ENCODE peak calls at places on chromosome 17, in seven cellular contexts. F, P, D, A, H, Z and C are unnamed samples.
A peak's percentile ranks its signal among the peaks of the same experiment; 100 is the strongest.

GRCh38 chr17:5694507-5694906 is 110.2 kb upstream of the NLRP1 start:
- DNase-seq in F (no peak), P (peak; percentile 21), D (no peak), A (no peak), H (no peak), Z (no peak), C (no peak)

GRCh38 chr17:9522074-9522473 is 53.5 kb downstream of the STX8 start:
- DNase-seq in F (no peak), P (peak; percentile 17), D (peak; percentile 49), A (no peak), H (no peak), Z (peak; percentile 44), C (peak; percentile 58)

GRCh38 chr17:49715717-49716279 is 8.0 kb upstream of the SLC35B1 start:
- DNase-seq in F (no peak), P (no peak), D (no peak), A (no peak), H (no peak), Z (no peak), C (no peak)

GRCh38 chr17:59527931-59528330 is 37.5 kb upstream of the DHX40 start:
- DNase-seq in F (no peak), P (no peak), D (no peak), A (no peak), H (no peak), Z (no peak), C (no peak)

GRCh38 chr17:63476857-63477470 is at the start of gene ACE:
- DNase-seq in F (no peak), P (peak; percentile 69), D (peak; percentile 94), A (no peak), H (no peak), Z (no peak), C (peak; percentile 64)

GRCh38 chr17:48530208-48530886 is 464 bp downstream of the HOXB1 start:
- DNase-seq in F (no peak), P (no peak), D (no peak), A (no peak), H (no peak), Z (no peak), C (no peak)

GRCh38 chr17:3732171-3732570 is 8.5 kb downstream of the HASPIN start:
- DNase-seq in F (peak; percentile 60), P (peak; percentile 48), D (no peak), A (no peak), H (no peak), Z (peak; percentile 59), C (no peak)

GRCh38 chr17:18187816-18188761 is 4.5 kb downstream of the ALKBH5 start:
- DNase-seq in F (no peak), P (no peak), D (peak; percentile 76), A (no peak), H (no peak), Z (no peak), C (no peak)

GRCh38 chr17:74677558-74678466 is 34.9 kb downstream of the CD300LF start:
- DNase-seq in F (no peak), P (no peak), D (peak; percentile 77), A (no peak), H (no peak), Z (no peak), C (no peak)

GRCh38 chr17:7857724-7858486 is at the start of gene CYB5D1:
- DNase-seq in F (no peak), P (peak; percentile 69), D (peak; percentile 80), A (peak; percentile 94), H (no peak), Z (peak; percentile 90), C (no peak)

GRCh38 chr17:14871921-14872320 is 393.2 kb downstream of the PMP22 start:
- DNase-seq in F (no peak), P (no peak), D (no peak), A (no peak), H (no peak), Z (no peak), C (no peak)

GRCh38 chr17:31587462-31587861 is 196.0 kb downstream of the RAB11FIP4 start:
- DNase-seq in F (no peak), P (no peak), D (no peak), A (no peak), H (no peak), Z (no peak), C (no peak)

GRCh38 chr17:48012151-48012520 is 25.5 kb downstream of the COPZ2 start:
- DNase-seq in F (no peak), P (peak; percentile 78), D (peak; percentile 95), A (no peak), H (no peak), Z (no peak), C (no peak)

GRCh38 chr17:74810699-74811485 is 34.7 kb upstream of the NAT9 start:
- DNase-seq in F (no peak), P (no peak), D (no peak), A (no peak), H (no peak), Z (no peak), C (no peak)

GRCh38 chr17:79583475-79583874 is 27.4 kb downstream of the RBFOX3 start:
- DNase-seq in F (no peak), P (no peak), D (no peak), A (no peak), H (no peak), Z (no peak), C (no peak)

GRCh38 chr17:74521701-74522201 is 9.5 kb downstream of the CD300LB start:
- DNase-seq in F (no peak), P (no peak), D (no peak), A (no peak), H (no peak), Z (no peak), C (no peak)

GRCh38 chr17:75394332-75394918 is 11.1 kb downstream of the GRB2 start:
- DNase-seq in F (no peak), P (no peak), D (peak; percentile 46), A (no peak), H (no peak), Z (no peak), C (no peak)

GRCh38 chr17:55086635-55087058 is 118.1 kb downstream of the STXBP4 start:
- DNase-seq in F (no peak), P (peak; percentile 14), D (no peak), A (peak; percentile 31), H (no peak), Z (no peak), C (no peak)

GRCh38 chr17:37182786-37183185 is 193.0 kb upstream of the C17orf78 start:
- DNase-seq in F (no peak), P (no peak), D (no peak), A (no peak), H (no peak), Z (no peak), C (no peak)

GRCh38 chr17:16934836-16935235 is 37.1 kb downstream of the TNFRSF13B start:
- DNase-seq in F (no peak), P (no peak), D (no peak), A (no peak), H (no peak), Z (no peak), C (no peak)

GRCh38 chr17:21539146-21539545 is 153.2 kb upstream of the KCNJ18 start:
- DNase-seq in F (no peak), P (no peak), D (no peak), A (no peak), H (no peak), Z (no peak), C (no peak)

GRCh38 chr17:55334285-55334684 is 69.5 kb downstream of the HLF start:
- DNase-seq in F (no peak), P (no peak), D (no peak), A (no peak), H (no peak), Z (no peak), C (no peak)

GRCh38 chr17:17783825-17784598 is 52.8 kb downstream of the SREBF1 start:
- DNase-seq in F (peak; percentile 17), P (no peak), D (no peak), A (no peak), H (no peak), Z (no peak), C (no peak)

GRCh38 chr17:64146418-64147109 is 16.6 kb upstream of the ERN1 start:
- DNase-seq in F (no peak), P (peak; percentile 46), D (peak; percentile 73), A (no peak), H (no peak), Z (peak; percentile 52), C (peak; percentile 79)

GRCh38 chr17:75240394-75241142 is 20.8 kb downstream of the GGA3 start:
- DNase-seq in F (no peak), P (peak; percentile 85), D (peak; percentile 83), A (peak; percentile 35), H (no peak), Z (peak; percentile 58), C (no peak)

GRCh38 chr17:66415366-66416206 is 113.2 kb downstream of the PRKCA start:
- DNase-seq in F (no peak), P (no peak), D (no peak), A (no peak), H (no peak), Z (peak; percentile 99), C (no peak)

GRCh38 chr17:82528484-82529265 is 9.1 kb downstream of the FOXK2 start:
- DNase-seq in F (no peak), P (no peak), D (peak; percentile 88), A (peak; percentile 31), H (no peak), Z (no peak), C (peak; percentile 95)

GRCh38 chr17:4475001-4475400 is 23.7 kb upstream of the SPNS2 start:
- DNase-seq in F (no peak), P (no peak), D (peak; percentile 74), A (no peak), H (no peak), Z (no peak), C (no peak)

GRCh38 chr17:50188521-50189395 is 12.7 kb downstream of the COL1A1 start:
- DNase-seq in F (no peak), P (no peak), D (no peak), A (no peak), H (no peak), Z (no peak), C (no peak)

GRCh38 chr17:27206447-27206846 is 87.5 kb upstream of the WSB1 start:
- DNase-seq in F (no peak), P (peak; percentile 27), D (no peak), A (peak; percentile 23), H (no peak), Z (peak; percentile 8), C (peak; percentile 16)
- TF ChIP-seq JUND in F (no peak), P (no peak), D (no peak), A (no peak), H (no peak), Z (no peak), C (no peak)

DNA sequence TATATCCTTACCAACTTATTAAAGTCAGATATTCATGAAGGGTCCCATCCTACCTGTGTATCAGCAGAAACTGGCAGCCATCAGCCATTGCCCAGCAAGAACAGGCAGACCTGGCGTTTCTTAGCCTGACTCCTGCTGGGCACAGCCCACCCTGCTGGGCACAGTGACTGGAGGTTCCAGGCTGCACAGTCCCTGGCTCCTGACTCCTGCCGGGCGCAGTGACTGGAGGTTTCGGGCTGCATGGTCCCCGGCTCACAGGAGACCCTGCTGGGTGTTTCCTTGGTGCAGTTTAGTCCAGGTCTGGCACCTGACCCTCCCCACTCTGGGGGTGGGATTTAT is 6.7 kb downstream of the TIMM22 start:
- DNase-seq in F (no peak), P (no peak), D (no peak), A (no peak), H (no peak), Z (no peak), C (no peak)
- TF ChIP-seq JUND in F (no peak), P (no peak), D (no peak), A (no peak), H (no peak), Z (no peak), C (no peak)

GRCh38 chr17:27630607-27631408 is at the start of gene LGALS9:
- DNase-seq in F (peak; percentile 53), P (no peak), D (no peak), A (no peak), H (no peak), Z (no peak), C (no peak)
- TF ChIP-seq JUND in F (no peak), P (no peak), D (no peak), A (no peak), H (no peak), Z (no peak), C (no peak)

GRCh38 chr17:34235389-34236028 is 19.6 kb upstream of the CCL2 start:
- DNase-seq in F (no peak), P (no peak), D (no peak), A (no peak), H (no peak), Z (no peak), C (no peak)
- TF ChIP-seq JUND in F (no peak), P (no peak), D (no peak), A (no peak), H (no peak), Z (no peak), C (no peak)